ENCODE peak calls at places on chromosomes 12 and 14, in ten cellular contexts. R is astrocyte of the spinal cord; Q is kidney; J is A549; I is epithelial cell of esophagus; F is PC-9; N is fibroblast of lung; M is CD8-positive, alpha-beta T cell; W is CD4-positive, alpha-beta T cell; G is GM13977. S is an unnamed sample.

GRCh38 chr12:75978677-75979076 is 52.9 kb downstream of the PHLDA1 start:
- DNase-seq in R (no peak), Q (no peak), J (no peak), I (no peak), F (no peak), N (peak; percentile 18), M (no peak), W (no peak), G (no peak), S (no peak)

GRCh38 chr12:95998611-95999300 is 2.6 kb upstream of the HAL start:
- DNase-seq in R (peak; percentile 61), Q (no peak), J (peak; percentile 50), I (peak; percentile 67), F (no peak), N (peak; percentile 41), M (peak; percentile 26), W (peak; percentile 34), G (peak; percentile 82), S (peak; percentile 68)

GRCh38 chr12:101750152-101750551 is 10.9 kb upstream of the SYCP3 start:
- DNase-seq in R (no peak), Q (no peak), J (no peak), I (no peak), F (no peak), N (no peak), M (no peak), W (no peak), G (no peak), S (no peak)

GRCh38 chr14:73743431-73743931 is 29.3 kb upstream of the PNMA1 start:
- DNase-seq in R (no peak), Q (peak; percentile 83), J (no peak), I (no peak), F (no peak), N (no peak), M (no peak), W (peak; percentile 52), G (no peak), S (no peak)

GRCh38 chr12:106240821-106241220 is 7.0 kb downstream of the CKAP4 start:
- DNase-seq in R (no peak), Q (no peak), J (no peak), I (no peak), F (no peak), N (no peak), M (no peak), W (no peak), G (no peak), S (no peak)

GRCh38 chr14:31887929-31888580 is 189.0 kb upstream of the ARHGAP5 start:
- DNase-seq in R (no peak), Q (no peak), J (no peak), I (no peak), F (no peak), N (no peak), M (no peak), W (no peak), G (no peak), S (no peak)

GRCh38 chr12:64258576-64258975 is 36.5 kb upstream of the KICS2 start:
- DNase-seq in R (no peak), Q (no peak), J (no peak), I (no peak), F (no peak), N (peak; percentile 5), M (no peak), W (no peak), G (no peak), S (no peak)

GRCh38 chr14:51716610-51717009 is 64.9 kb downstream of the FRMD6 start:
- DNase-seq in R (no peak), Q (no peak), J (no peak), I (peak; percentile 55), F (no peak), N (peak; percentile 59), M (no peak), W (no peak), G (no peak), S (peak; percentile 65)

GRCh38 chr12:8823565-8824300 is 1.3 kb downstream of the A2ML1 start:
- DNase-seq in R (peak; percentile 20), Q (no peak), J (no peak), I (peak; percentile 30), F (no peak), N (peak; percentile 33), M (no peak), W (no peak), G (no peak), S (no peak)

GRCh38 chr14:69260979-69261605 is 1.1 kb downstream of the GALNT16 start:
- DNase-seq in R (no peak), Q (peak; percentile 77), J (peak; percentile 72), I (peak; percentile 27), F (no peak), N (no peak), M (no peak), W (no peak), G (peak; percentile 92), S (peak; percentile 9)

GRCh38 chr12:122984612-122985358 is 4.3 kb downstream of the ARL6IP4 start:
- DNase-seq in R (no peak), Q (peak; percentile 89), J (no peak), I (no peak), F (no peak), N (peak; percentile 29), M (no peak), W (no peak), G (no peak), S (no peak)

GRCh38 chr14:28609228-28609828 is 157.3 kb upstream of the FOXG1 start:
- DNase-seq in R (peak; percentile 81), Q (no peak), J (peak; percentile 1), I (peak; percentile 65), F (peak; percentile 39), N (peak; percentile 56), M (no peak), W (no peak), G (peak; percentile 6), S (peak; percentile 78)

GRCh38 chr14:54840798-54841197 is 61.8 kb downstream of the GCH1 start:
- DNase-seq in R (no peak), Q (no peak), J (no peak), I (no peak), F (no peak), N (no peak), M (no peak), W (no peak), G (peak; percentile 17), S (no peak)

GRCh38 chr14:54837508-54838149 is 65.0 kb downstream of the GCH1 start:
- DNase-seq in R (no peak), Q (no peak), J (no peak), I (no peak), F (no peak), N (no peak), M (no peak), W (no peak), G (no peak), S (no peak)

GRCh38 chr14:54839681-54840080 is 62.9 kb downstream of the GCH1 start:
- DNase-seq in R (peak; percentile 28), Q (no peak), J (no peak), I (no peak), F (no peak), N (peak; percentile 45), M (no peak), W (no peak), G (no peak), S (peak; percentile 58)

GRCh38 chr14:54840336-54840735 is 62.3 kb downstream of the GCH1 start:
- DNase-seq in R (no peak), Q (no peak), J (no peak), I (no peak), F (no peak), N (no peak), M (no peak), W (no peak), G (no peak), S (no peak)

GRCh38 chr14:54838931-54839512 is 63.6 kb downstream of the GCH1 start:
- DNase-seq in R (no peak), Q (no peak), J (no peak), I (no peak), F (no peak), N (no peak), M (no peak), W (no peak), G (no peak), S (no peak)
- TF ChIP-seq CTCF in R (no peak), Q (no peak), J (no peak), I (no peak), F (no peak), N (no peak), M (no peak), W (no peak), G (no peak), S (no peak)

DNA sequence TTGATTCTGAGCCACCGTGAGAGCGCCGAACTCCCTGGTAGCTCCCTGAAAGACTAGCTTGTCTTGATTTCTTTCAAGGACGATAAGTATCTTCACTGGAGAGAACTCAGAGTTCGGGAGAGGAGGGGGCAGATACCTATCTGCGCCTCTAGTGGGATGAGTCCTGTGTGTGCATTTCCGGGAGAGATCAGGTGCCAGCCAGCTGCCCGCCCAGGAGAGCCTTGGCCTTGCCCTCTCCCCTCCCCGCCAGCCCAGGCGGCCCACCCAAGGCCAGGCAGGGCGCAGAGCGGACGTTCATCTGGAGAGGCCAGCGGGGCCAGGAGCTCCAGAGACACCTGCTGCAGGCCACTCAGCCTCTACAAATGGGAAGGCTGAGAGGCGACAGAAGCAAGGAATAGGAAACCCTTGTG is 1.0 kb downstream of the CD9 start:
- DNase-seq in R (no peak), Q (peak; percentile 89), J (peak; percentile 68), I (peak; percentile 51), F (peak; percentile 76), N (no peak), M (no peak), W (no peak), G (no peak), S (peak; percentile 61)
- TF ChIP-seq CTCF in R (no peak), Q (no peak), J (no peak), I (peak; percentile 23), F (peak; percentile 27), N (no peak), M (no peak), W (no peak), G (no peak), S (no peak)

DNA sequence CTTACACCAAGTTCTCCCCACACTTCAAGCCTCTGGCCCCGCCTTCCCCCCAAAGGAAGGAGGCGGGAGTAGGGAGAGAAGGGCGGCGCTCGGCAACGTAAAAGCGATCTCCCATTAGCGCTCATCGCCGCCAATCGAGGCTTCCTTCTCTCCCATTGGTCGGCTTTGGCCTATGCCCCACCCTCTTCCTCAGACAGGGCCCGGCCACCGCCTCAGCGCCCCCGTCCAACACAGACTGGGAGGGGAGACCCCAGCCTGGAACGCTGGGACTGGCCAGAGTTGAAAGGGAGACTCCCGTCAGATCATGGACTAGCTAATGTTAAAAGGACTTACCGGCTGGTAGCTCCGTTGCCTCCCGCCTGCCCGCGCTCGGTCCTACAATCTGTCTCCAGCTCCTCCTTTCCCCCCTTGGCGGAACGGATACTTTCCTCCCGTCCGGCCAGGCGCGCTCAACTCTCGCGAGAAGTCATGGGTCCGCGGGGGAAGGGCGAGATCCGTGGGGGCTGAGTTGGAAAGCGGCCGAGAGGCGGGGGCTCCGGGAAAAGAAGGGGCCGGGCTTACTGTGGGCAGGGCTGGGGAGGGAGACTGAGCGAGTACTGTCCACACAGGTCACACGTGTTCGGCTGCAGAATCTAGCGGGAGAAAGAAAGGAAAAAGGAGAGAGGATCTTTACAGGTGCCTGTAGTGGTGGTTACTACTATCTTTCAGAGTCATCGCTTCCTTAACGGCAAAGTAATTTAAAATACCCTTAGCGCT is at the start of gene ATF7:
- DNase-seq in R (peak; percentile 99), Q (peak; percentile 99), J (peak; percentile 97), I (peak; percentile 98), F (peak; percentile 90), N (peak; percentile 96), M (peak; percentile 96), W (peak; percentile 98), G (peak; percentile 94), S (peak; percentile 98)
- TF ChIP-seq CTCF in R (no peak), Q (no peak), J (no peak), I (no peak), F (no peak), N (no peak), M (no peak), W (no peak), G (no peak), S (no peak)

GRCh38 chr12:48061943-48062719 is 43.7 kb downstream of the SENP1 start:
- DNase-seq in R (no peak), Q (no peak), J (no peak), I (peak; percentile 27), F (no peak), N (peak; percentile 6), M (no peak), W (no peak), G (no peak), S (no peak)
- TF ChIP-seq CTCF in R (no peak), Q (no peak), J (no peak), I (peak; percentile 17), F (peak; percentile 39), N (no peak), M (no peak), W (no peak), G (no peak), S (no peak)